ENCODE peak calls at places on chromosomes 3 and 15, in ten cellular contexts. One of them, this sample, is unnamed.

GRCh38 chr15:74202461-74203401 is at the start of gene STRA6:
- DNase-seq in stomach: no peak
- DNase-seq in heart left ventricle: no peak
- DNase-seq in ovary: no peak
- DNase-seq in right lobe of liver: no peak
- DNase-seq in NB4: peak
- DNase-seq in IMR-90: no peak
- DNase-seq in breast epithelium: no peak
- DNase-seq in uterus: no peak
- DNase-seq in endothelial cell of umbilical vein: no peak
- DNase-seq in this sample: no peak

GRCh38 chr3:99634881-99635280 is 3.5 kb upstream of the COL8A1 start:
- DNase-seq in stomach: no peak
- DNase-seq in heart left ventricle: no peak
- DNase-seq in ovary: no peak
- DNase-seq in right lobe of liver: no peak
- DNase-seq in NB4: no peak
- DNase-seq in IMR-90: peak
- DNase-seq in breast epithelium: no peak
- DNase-seq in uterus: no peak
- DNase-seq in endothelial cell of umbilical vein: no peak
- DNase-seq in this sample: no peak

GRCh38 chr15:35674873-35675781 is 129.2 kb upstream of the DPH6 start:
- DNase-seq in stomach: no peak
- DNase-seq in heart left ventricle: no peak
- DNase-seq in ovary: no peak
- DNase-seq in right lobe of liver: no peak
- DNase-seq in NB4: no peak
- DNase-seq in IMR-90: peak
- DNase-seq in breast epithelium: no peak
- DNase-seq in uterus: no peak
- DNase-seq in endothelial cell of umbilical vein: peak
- DNase-seq in this sample: no peak

GRCh38 chr15:80801891-80802680 is 22.9 kb downstream of the CEMIP start:
- DNase-seq in stomach: no peak
- DNase-seq in heart left ventricle: peak
- DNase-seq in ovary: no peak
- DNase-seq in right lobe of liver: no peak
- DNase-seq in NB4: no peak
- DNase-seq in IMR-90: no peak
- DNase-seq in breast epithelium: no peak
- DNase-seq in uterus: peak
- DNase-seq in endothelial cell of umbilical vein: peak
- DNase-seq in this sample: no peak

GRCh38 chr3:195239121-195239520 is 31.8 kb downstream of the XXYLT1 start:
- DNase-seq in stomach: no peak
- DNase-seq in heart left ventricle: no peak
- DNase-seq in ovary: no peak
- DNase-seq in right lobe of liver: no peak
- DNase-seq in NB4: no peak
- DNase-seq in IMR-90: no peak
- DNase-seq in breast epithelium: no peak
- DNase-seq in uterus: no peak
- DNase-seq in endothelial cell of umbilical vein: no peak
- DNase-seq in this sample: no peak

GRCh38 chr3:177336841-177337430 is 139.7 kb upstream of the TBL1XR1 start:
- DNase-seq in stomach: no peak
- DNase-seq in heart left ventricle: no peak
- DNase-seq in ovary: no peak
- DNase-seq in right lobe of liver: no peak
- DNase-seq in NB4: peak
- DNase-seq in IMR-90: peak
- DNase-seq in breast epithelium: no peak
- DNase-seq in uterus: no peak
- DNase-seq in endothelial cell of umbilical vein: no peak
- DNase-seq in this sample: no peak

GRCh38 chr3:13621381-13622221 is 72.7 kb downstream of the FBLN2 start:
- DNase-seq in stomach: no peak
- DNase-seq in heart left ventricle: peak
- DNase-seq in ovary: no peak
- DNase-seq in right lobe of liver: no peak
- DNase-seq in NB4: no peak
- DNase-seq in IMR-90: no peak
- DNase-seq in breast epithelium: no peak
- DNase-seq in uterus: no peak
- DNase-seq in endothelial cell of umbilical vein: no peak
- DNase-seq in this sample: no peak

GRCh38 chr3:13107661-13108060 is 34.4 kb upstream of the IQSEC1 start:
- DNase-seq in stomach: no peak
- DNase-seq in heart left ventricle: no peak
- DNase-seq in ovary: no peak
- DNase-seq in right lobe of liver: peak
- DNase-seq in NB4: no peak
- DNase-seq in IMR-90: no peak
- DNase-seq in breast epithelium: no peak
- DNase-seq in uterus: no peak
- DNase-seq in endothelial cell of umbilical vein: no peak
- DNase-seq in this sample: no peak

GRCh38 chr3:37793889-37794591 is 67.6 kb upstream of the CTDSPL start:
- DNase-seq in stomach: no peak
- DNase-seq in heart left ventricle: no peak
- DNase-seq in ovary: no peak
- DNase-seq in right lobe of liver: no peak
- DNase-seq in NB4: no peak
- DNase-seq in IMR-90: no peak
- DNase-seq in breast epithelium: no peak
- DNase-seq in uterus: peak
- DNase-seq in endothelial cell of umbilical vein: no peak
- DNase-seq in this sample: no peak

GRCh38 chr3:79490165-79491028 is 277.4 kb downstream of the ROBO1 start:
- DNase-seq in stomach: peak
- DNase-seq in heart left ventricle: peak
- DNase-seq in ovary: peak
- DNase-seq in right lobe of liver: no peak
- DNase-seq in NB4: no peak
- DNase-seq in IMR-90: peak
- DNase-seq in breast epithelium: no peak
- DNase-seq in uterus: no peak
- DNase-seq in endothelial cell of umbilical vein: peak
- DNase-seq in this sample: no peak

GRCh38 chr3:128521715-128522114 is 28.7 kb upstream of the GATA2 start:
- DNase-seq in stomach: no peak
- DNase-seq in heart left ventricle: no peak
- DNase-seq in ovary: no peak
- DNase-seq in right lobe of liver: no peak
- DNase-seq in NB4: peak
- DNase-seq in IMR-90: no peak
- DNase-seq in breast epithelium: no peak
- DNase-seq in uterus: no peak
- DNase-seq in endothelial cell of umbilical vein: no peak
- DNase-seq in this sample: no peak

DNA sequence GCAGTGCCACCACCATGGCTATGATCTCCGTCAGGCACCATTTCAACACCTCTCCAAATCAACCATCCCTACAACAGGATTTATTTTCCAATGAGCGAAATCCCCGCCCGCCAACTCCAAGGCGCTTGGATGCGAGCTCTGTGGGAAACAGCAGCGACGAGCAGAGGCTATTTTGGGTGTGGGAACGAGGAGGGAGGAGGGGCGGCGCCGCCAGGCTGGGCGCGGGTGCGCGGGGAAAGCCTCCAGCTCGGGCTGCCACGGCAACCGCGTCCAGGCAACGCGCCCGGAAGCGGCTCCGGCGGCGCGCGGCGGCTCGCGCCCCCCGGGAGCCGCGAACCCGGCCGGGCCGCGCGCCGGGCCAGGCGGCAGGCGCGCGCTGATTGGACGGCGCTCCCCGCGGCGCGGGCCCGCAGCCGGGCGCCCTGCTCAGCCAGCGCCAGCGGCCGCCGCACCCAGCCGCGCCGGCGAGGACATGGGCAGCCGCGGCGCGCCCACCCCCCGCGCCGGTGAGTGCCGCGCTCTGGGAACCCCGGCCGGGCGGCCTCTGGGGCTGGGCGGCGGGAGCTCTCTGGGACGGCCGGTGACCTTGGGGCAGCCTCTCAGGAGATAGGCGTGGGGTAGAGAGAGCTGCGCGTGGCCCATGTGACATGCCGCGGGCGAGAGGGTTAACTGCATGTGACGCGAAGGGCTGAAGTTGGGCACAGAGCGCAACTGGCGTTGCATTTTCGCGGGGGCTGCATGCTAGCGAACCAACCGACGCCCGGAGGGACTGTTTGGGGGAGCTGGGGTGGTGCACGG is at the start of gene FAM81A:
- DNase-seq in stomach: peak
- DNase-seq in heart left ventricle: peak
- DNase-seq in ovary: peak
- DNase-seq in right lobe of liver: peak
- DNase-seq in NB4: peak
- DNase-seq in IMR-90: peak
- DNase-seq in breast epithelium: peak
- DNase-seq in uterus: peak
- DNase-seq in endothelial cell of umbilical vein: peak
- DNase-seq in this sample: peak
- TF ChIP-seq POLR2A in stomach: no peak
- TF ChIP-seq POLR2A in heart left ventricle: no peak
- TF ChIP-seq POLR2A in ovary: no peak
- TF ChIP-seq POLR2A in right lobe of liver: no peak
- TF ChIP-seq POLR2A in NB4: no peak
- TF ChIP-seq POLR2A in IMR-90: no peak
- TF ChIP-seq POLR2A in breast epithelium: no peak
- TF ChIP-seq POLR2A in uterus: no peak
- TF ChIP-seq POLR2A in endothelial cell of umbilical vein: no peak
- TF ChIP-seq POLR2A in this sample: no peak

GRCh38 chr3:15288331-15288726 is 44.1 kb downstream of the SH3BP5 start:
- DNase-seq in stomach: no peak
- DNase-seq in heart left ventricle: no peak
- DNase-seq in ovary: no peak
- DNase-seq in right lobe of liver: no peak
- DNase-seq in NB4: no peak
- DNase-seq in IMR-90: no peak
- DNase-seq in breast epithelium: no peak
- DNase-seq in uterus: no peak
- DNase-seq in endothelial cell of umbilical vein: no peak
- DNase-seq in this sample: no peak

GRCh38 chr3:15286022-15286421 is 46.4 kb downstream of the SH3BP5 start:
- DNase-seq in stomach: no peak
- DNase-seq in heart left ventricle: peak
- DNase-seq in ovary: no peak
- DNase-seq in right lobe of liver: no peak
- DNase-seq in NB4: no peak
- DNase-seq in IMR-90: no peak
- DNase-seq in breast epithelium: no peak
- DNase-seq in uterus: no peak
- DNase-seq in endothelial cell of umbilical vein: no peak
- DNase-seq in this sample: no peak

GRCh38 chr3:15290731-15291130 is 41.7 kb downstream of the SH3BP5 start:
- DNase-seq in stomach: no peak
- DNase-seq in heart left ventricle: peak
- DNase-seq in ovary: no peak
- DNase-seq in right lobe of liver: no peak
- DNase-seq in NB4: no peak
- DNase-seq in IMR-90: no peak
- DNase-seq in breast epithelium: no peak
- DNase-seq in uterus: no peak
- DNase-seq in endothelial cell of umbilical vein: no peak
- DNase-seq in this sample: no peak

GRCh38 chr3:15289661-15290060 is 42.7 kb downstream of the SH3BP5 start:
- DNase-seq in stomach: no peak
- DNase-seq in heart left ventricle: no peak
- DNase-seq in ovary: no peak
- DNase-seq in right lobe of liver: no peak
- DNase-seq in NB4: no peak
- DNase-seq in IMR-90: no peak
- DNase-seq in breast epithelium: no peak
- DNase-seq in uterus: no peak
- DNase-seq in endothelial cell of umbilical vein: no peak
- DNase-seq in this sample: no peak

GRCh38 chr3:15287565-15288330 is 44.6 kb downstream of the SH3BP5 start:
- DNase-seq in stomach: peak
- DNase-seq in heart left ventricle: peak
- DNase-seq in ovary: peak
- DNase-seq in right lobe of liver: peak
- DNase-seq in NB4: peak
- DNase-seq in IMR-90: peak
- DNase-seq in breast epithelium: no peak
- DNase-seq in uterus: peak
- DNase-seq in endothelial cell of umbilical vein: no peak
- DNase-seq in this sample: no peak
- TF ChIP-seq POLR2A in stomach: no peak
- TF ChIP-seq POLR2A in heart left ventricle: no peak
- TF ChIP-seq POLR2A in ovary: no peak
- TF ChIP-seq POLR2A in right lobe of liver: peak
- TF ChIP-seq POLR2A in NB4: no peak
- TF ChIP-seq POLR2A in IMR-90: no peak
- TF ChIP-seq POLR2A in breast epithelium: no peak
- TF ChIP-seq POLR2A in uterus: peak
- TF ChIP-seq POLR2A in endothelial cell of umbilical vein: no peak
- TF ChIP-seq POLR2A in this sample: no peak

DNA sequence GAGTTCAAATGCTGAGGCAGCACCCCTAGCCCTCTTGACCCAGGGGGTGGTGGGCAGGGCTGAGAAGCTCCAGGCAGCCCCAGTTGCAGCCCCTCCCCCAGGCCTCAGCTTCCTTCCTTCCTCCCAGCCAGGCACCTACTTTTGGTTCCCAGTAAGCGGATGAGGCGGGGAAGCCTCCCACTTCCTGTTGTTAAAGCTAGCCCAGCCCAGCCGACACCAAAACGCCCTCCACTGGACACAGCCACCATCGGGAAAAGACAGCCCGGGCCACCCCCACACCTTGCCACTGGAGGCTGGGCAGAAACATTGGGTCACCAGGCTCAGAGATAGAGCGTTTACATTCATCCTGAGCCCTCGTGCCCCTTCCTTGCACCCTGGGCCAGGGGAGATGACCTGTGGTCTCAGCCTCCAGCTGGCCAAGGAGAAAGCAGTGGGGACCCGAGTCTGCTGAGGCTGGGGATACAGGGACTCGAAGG is 3.5 kb downstream of the DUSP7 start:
- DNase-seq in stomach: peak
- DNase-seq in heart left ventricle: peak
- DNase-seq in ovary: peak
- DNase-seq in right lobe of liver: peak
- DNase-seq in NB4: peak
- DNase-seq in IMR-90: peak
- DNase-seq in breast epithelium: peak
- DNase-seq in uterus: peak
- DNase-seq in endothelial cell of umbilical vein: peak
- DNase-seq in this sample: no peak
- TF ChIP-seq POLR2A in stomach: no peak
- TF ChIP-seq POLR2A in heart left ventricle: no peak
- TF ChIP-seq POLR2A in ovary: no peak
- TF ChIP-seq POLR2A in right lobe of liver: no peak
- TF ChIP-seq POLR2A in NB4: no peak
- TF ChIP-seq POLR2A in IMR-90: no peak
- TF ChIP-seq POLR2A in breast epithelium: no peak
- TF ChIP-seq POLR2A in uterus: no peak
- TF ChIP-seq POLR2A in endothelial cell of umbilical vein: no peak
- TF ChIP-seq POLR2A in this sample: no peak

GRCh38 chr3:32380097-32380496 is 11.6 kb upstream of the CMTM7 start:
- DNase-seq in stomach: no peak
- DNase-seq in heart left ventricle: no peak
- DNase-seq in ovary: no peak
- DNase-seq in right lobe of liver: no peak
- DNase-seq in NB4: no peak
- DNase-seq in IMR-90: no peak
- DNase-seq in breast epithelium: no peak
- DNase-seq in uterus: no peak
- DNase-seq in endothelial cell of umbilical vein: no peak
- DNase-seq in this sample: no peak
- TF ChIP-seq POLR2A in stomach: no peak
- TF ChIP-seq POLR2A in heart left ventricle: no peak
- TF ChIP-seq POLR2A in ovary: no peak
- TF ChIP-seq POLR2A in right lobe of liver: no peak
- TF ChIP-seq POLR2A in NB4: no peak
- TF ChIP-seq POLR2A in IMR-90: no peak
- TF ChIP-seq POLR2A in breast epithelium: no peak
- TF ChIP-seq POLR2A in uterus: no peak
- TF ChIP-seq POLR2A in endothelial cell of umbilical vein: no peak
- TF ChIP-seq POLR2A in this sample: no peak